ENCODE peak calls at places on chromosomes 5 and 9, in five cellular contexts. L is ACHN, G is Panc1, T is GM04504, W is breast epithelium. M is an unnamed sample.

GRCh38 chr9:136537411-136537810 is 8.4 kb downstream of the NOTCH1 start:
- DNase-seq in L (no peak), G (no peak), T (no peak), W (no peak), M (no peak)

GRCh38 chr5:14870347-14871083 is 1.1 kb downstream of the ANKH start:
- DNase-seq in L (no peak), G (no peak), T (no peak), W (peak), M (no peak)

GRCh38 chr5:116600876-116601275 is 26.3 kb upstream of the SEMA6A start:
- DNase-seq in L (peak), G (no peak), T (peak), W (no peak), M (no peak)

GRCh38 chr5:111280282-111280901 is 56.2 kb downstream of the CAMK4 start:
- DNase-seq in L (no peak), G (no peak), T (no peak), W (no peak), M (no peak)

GRCh38 chr5:146645382-146645781 is 129.4 kb upstream of the GPR151 start:
- DNase-seq in L (no peak), G (no peak), T (no peak), W (no peak), M (no peak)

GRCh38 chr5:179731791-179732411 is 721 bp upstream of the MAML1 start:
- DNase-seq in L (peak), G (no peak), T (peak), W (peak), M (no peak)

GRCh38 chr9:98864257-98865180 is 57.0 kb downstream of the GALNT12 start:
- DNase-seq in L (no peak), G (no peak), T (peak), W (no peak), M (no peak)

GRCh38 chr5:157820593-157821252 is 38.2 kb downstream of the CLINT1 start:
- DNase-seq in L (peak), G (no peak), T (peak), W (no peak), M (no peak)

GRCh38 chr5:102090770-102091169 is 205.3 kb downstream of the SLCO4C1 start:
- DNase-seq in L (peak), G (peak), T (no peak), W (no peak), M (peak)